ENCODE peak calls at places on chromosomes 16 and 17, in five cellular contexts. X, K, C, F and D are unnamed samples.

GRCh38 chr17:82036634-82037112 is 824 bp downstream of the DCXR start:
- DNase-seq in X (no peak), K (no peak), C (no peak), F (no peak), D (no peak)

GRCh38 chr16:83402969-83403368 is 404.8 kb upstream of the HSBP1 start:
- DNase-seq in X (no peak), K (no peak), C (no peak), F (no peak), D (no peak)

GRCh38 chr16:3085868-3086595 is 13.1 kb downstream of the ZSCAN10 start:
- DNase-seq in X (no peak), K (no peak), C (no peak), F (no peak), D (no peak)

GRCh38 chr16:68379472-68380347 is 68.6 kb downstream of the SMPD3 start:
- DNase-seq in X (no peak), K (no peak), C (no peak), F (no peak), D (no peak)

GRCh38 chr17:69524854-69525253 is 110.4 kb downstream of the MAP2K6 start:
- DNase-seq in X (no peak), K (no peak), C (no peak), F (no peak), D (peak)

GRCh38 chr17:55259684-55260111 is 5.1 kb upstream of the HLF start:
- DNase-seq in X (no peak), K (no peak), C (no peak), F (no peak), D (no peak)

GRCh38 chr17:1561420-1562177 is 993 bp downstream of the PITPNA start:
- DNase-seq in X (no peak), K (no peak), C (peak), F (no peak), D (no peak)

GRCh38 chr16:27703545-27703944 is 153.6 kb downstream of the KATNIP start:
- DNase-seq in X (no peak), K (no peak), C (no peak), F (no peak), D (no peak)

GRCh38 chr17:50117202-50118040 is 12.5 kb downstream of the SAMD14 start:
- DNase-seq in X (peak), K (no peak), C (peak), F (no peak), D (peak)

GRCh38 chr17:67390646-67391480 is 13.8 kb downstream of the PITPNC1 start:
- DNase-seq in X (peak), K (peak), C (no peak), F (no peak), D (peak)

GRCh38 chr17:6475411-6475810 is 31.2 kb downstream of the PIMREG start:
- DNase-seq in X (no peak), K (no peak), C (no peak), F (no peak), D (no peak)

GRCh38 chr16:28883221-28883996 is 5.1 kb downstream of the ATP2A1 start:
- DNase-seq in X (no peak), K (no peak), C (no peak), F (no peak), D (no peak)

GRCh38 chr16:49608801-49609200 is 235.2 kb downstream of the C16orf78 start:
- DNase-seq in X (peak), K (no peak), C (no peak), F (no peak), D (no peak)

GRCh38 chr16:57627184-57627871 is 1.1 kb upstream of the ADGRG1 start:
- DNase-seq in X (peak), K (no peak), C (no peak), F (no peak), D (peak)

GRCh38 chr17:20203761-20204263 is 194.7 kb downstream of the SPECC1 start:
- DNase-seq in X (no peak), K (peak), C (no peak), F (no peak), D (no peak)

GRCh38 chr17:42276359-42276608 is at the start of gene STAT5B:
- DNase-seq in X (no peak), K (no peak), C (peak), F (no peak), D (peak)

GRCh38 chr17:8310601-8311123 is 621 bp downstream of the ARHGEF15 start:
- DNase-seq in X (no peak), K (no peak), C (no peak), F (no peak), D (no peak)

GRCh38 chr17:41734139-41734948 is at the start of gene HAP1:
- DNase-seq in X (no peak), K (no peak), C (no peak), F (peak), D (peak)

GRCh38 chr16:56600398-56600999 is 7.9 kb upstream of the MT2A start:
- DNase-seq in X (peak), K (no peak), C (peak), F (no peak), D (peak)

GRCh38 chr17:48153711-48154642 is 46.4 kb downstream of the SNX11 start:
- DNase-seq in X (peak), K (no peak), C (peak), F (no peak), D (peak)

GRCh38 chr17:68196394-68197090 is 51.3 kb upstream of the AMZ2 start:
- DNase-seq in X (no peak), K (no peak), C (no peak), F (no peak), D (no peak)

GRCh38 chr17:42682400-42683384 is at the start of gene CNTNAP1:
- DNase-seq in X (peak), K (no peak), C (no peak), F (no peak), D (peak)

GRCh38 chr16:8929086-8929748 is 34.5 kb downstream of the USP7 start:
- DNase-seq in X (no peak), K (peak), C (no peak), F (no peak), D (no peak)

GRCh38 chr17:82841921-82842596 is 2.2 kb upstream of the ZNF750 start:
- DNase-seq in X (no peak), K (no peak), C (no peak), F (no peak), D (no peak)

GRCh38 chr17:59470624-59471297 is 94.6 kb upstream of the DHX40 start:
- DNase-seq in X (no peak), K (no peak), C (no peak), F (no peak), D (no peak)

GRCh38 chr17:50078430-50078829 is 16.7 kb upstream of the PDK2 start:
- DNase-seq in X (no peak), K (no peak), C (no peak), F (no peak), D (no peak)

GRCh38 chr17:44598932-44599297 is 41.6 kb downstream of the FZD2 start:
- DNase-seq in X (no peak), K (no peak), C (no peak), F (no peak), D (no peak)
- TF ChIP-seq POLR2A in X (no peak), K (no peak), C (no peak), F (no peak), D (no peak)

DNA sequence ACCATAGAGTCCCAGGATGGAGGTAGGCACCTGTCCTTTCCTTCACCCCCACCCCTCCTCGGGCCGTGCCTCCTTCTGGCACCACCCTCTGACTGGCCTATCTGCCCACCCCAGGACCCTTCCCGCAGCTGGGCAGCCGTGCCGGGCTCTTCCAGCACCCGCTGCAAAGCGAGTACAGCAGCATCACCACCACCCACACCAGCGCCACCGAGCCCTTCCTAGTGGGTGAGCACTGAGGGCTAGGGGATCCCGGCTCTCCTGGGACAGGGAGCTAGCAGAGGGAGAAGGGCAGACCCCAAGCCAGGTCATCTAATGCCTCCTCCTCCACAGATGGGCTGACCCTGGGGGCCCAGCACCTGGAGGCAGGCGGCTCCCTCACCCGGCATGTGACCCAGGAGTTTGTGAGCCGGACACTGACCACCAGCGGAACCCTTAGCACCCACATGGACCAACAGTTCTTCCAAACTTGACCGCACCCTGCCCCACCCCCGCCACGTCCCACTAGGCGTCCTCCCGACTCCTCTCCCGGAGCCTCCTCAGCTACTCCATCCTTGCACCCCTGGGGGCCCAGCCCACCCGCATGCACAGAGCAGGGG is 7.8 kb downstream of the GALK1 start:
- DNase-seq in X (no peak), K (no peak), C (no peak), F (no peak), D (no peak)
- TF ChIP-seq KDM1A in X (no peak), K (no peak), C (no peak), F (no peak), D (no peak)

GRCh38 chr16:5325932-5326331 is 228.3 kb upstream of the EEF2KMT start:
- DNase-seq in X (no peak), K (no peak), C (no peak), F (no peak), D (no peak)

GRCh38 chr16:5326395-5326794 is 228.8 kb upstream of the EEF2KMT start:
- DNase-seq in X (no peak), K (no peak), C (no peak), F (no peak), D (no peak)

GRCh38 chr16:5323742-5324141 is 226.1 kb upstream of the EEF2KMT start:
- DNase-seq in X (no peak), K (no peak), C (no peak), F (no peak), D (no peak)

GRCh38 chr16:5330058-5330457 is 232.5 kb upstream of the EEF2KMT start:
- DNase-seq in X (no peak), K (no peak), C (no peak), F (no peak), D (no peak)

DNA sequence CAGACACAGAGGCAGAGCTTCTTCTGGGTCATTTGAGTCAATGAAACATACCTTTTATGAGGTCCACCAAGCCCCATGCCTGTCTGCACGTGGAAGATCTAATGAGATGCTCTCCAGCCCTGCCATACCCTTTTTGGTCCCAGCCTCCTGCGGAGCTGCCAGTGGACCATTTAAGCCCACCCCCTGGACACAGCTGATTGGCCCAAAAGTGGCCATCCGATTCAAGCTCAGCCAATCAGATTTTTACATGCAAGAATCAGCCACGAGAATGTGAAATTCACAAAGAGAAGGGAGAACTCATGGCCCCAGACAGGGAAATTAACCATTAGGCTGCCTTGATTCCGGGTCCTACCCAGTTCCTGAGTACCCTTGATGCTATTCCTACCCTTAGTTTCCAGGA is 231.0 kb upstream of the EEF2KMT start:
- DNase-seq in X (no peak), K (no peak), C (peak), F (no peak), D (no peak)
- TF ChIP-seq POLR2A in X (no peak), K (no peak), C (no peak), F (no peak), D (no peak)

DNA sequence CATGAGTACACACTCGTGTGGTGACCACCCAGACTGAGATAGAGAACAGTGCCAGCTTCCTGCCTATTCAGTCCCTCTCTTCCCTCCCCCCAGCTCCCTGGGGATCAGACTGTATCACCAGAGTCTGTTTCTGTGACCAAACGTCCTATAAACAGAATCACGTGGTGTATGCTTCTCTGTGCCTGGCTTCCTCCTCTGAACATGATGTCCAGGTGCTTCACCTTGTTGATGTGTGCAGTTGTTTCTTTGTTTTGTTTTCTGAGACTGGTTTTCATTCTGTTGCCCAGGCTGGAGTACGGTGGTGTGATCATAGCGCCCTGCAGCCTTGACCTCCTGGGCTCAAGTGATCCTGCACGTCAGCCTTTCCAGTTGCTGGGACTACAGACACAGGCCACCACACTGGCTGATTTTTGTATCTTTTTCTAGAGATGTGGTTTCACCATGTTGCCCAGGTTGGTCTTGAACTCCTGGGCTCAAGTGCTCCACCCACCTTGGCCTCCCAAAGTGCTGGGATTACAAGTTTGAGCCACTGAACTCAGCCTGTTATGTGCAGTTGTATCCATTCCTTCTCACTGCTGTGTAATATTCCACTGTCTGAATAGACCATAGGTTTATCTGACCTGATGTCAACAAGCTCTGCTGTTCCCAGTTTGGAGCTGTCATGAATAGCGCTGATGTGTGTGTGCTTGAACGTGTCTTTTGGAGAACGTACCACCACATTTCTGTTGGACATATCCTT is 28.9 kb upstream of the PRM1 start:
- DNase-seq in X (peak), K (peak), C (no peak), F (no peak), D (no peak)
- TF ChIP-seq KDM1A in X (peak), K (no peak), C (no peak), F (no peak), D (no peak)

GRCh38 chr16:4860727-4861342 is 13.6 kb downstream of the UBN1 start:
- DNase-seq in X (no peak), K (no peak), C (no peak), F (no peak), D (no peak)
- TF ChIP-seq POLR2A in X (no peak), K (no peak), C (no peak), F (no peak), D (no peak)

GRCh38 chr16:88622125-88622524 is 16.2 kb upstream of the IL17C start:
- DNase-seq in X (no peak), K (no peak), C (no peak), F (no peak), D (no peak)

GRCh38 chr16:88618956-88619667 is 19.3 kb upstream of the IL17C start:
- DNase-seq in X (no peak), K (no peak), C (no peak), F (no peak), D (no peak)

GRCh38 chr16:88617268-88618031 is 20.9 kb upstream of the IL17C start:
- DNase-seq in X (no peak), K (no peak), C (peak), F (no peak), D (no peak)

GRCh38 chr16:88618182-88618955 is 20.0 kb upstream of the IL17C start:
- DNase-seq in X (peak), K (no peak), C (no peak), F (no peak), D (no peak)

DNA sequence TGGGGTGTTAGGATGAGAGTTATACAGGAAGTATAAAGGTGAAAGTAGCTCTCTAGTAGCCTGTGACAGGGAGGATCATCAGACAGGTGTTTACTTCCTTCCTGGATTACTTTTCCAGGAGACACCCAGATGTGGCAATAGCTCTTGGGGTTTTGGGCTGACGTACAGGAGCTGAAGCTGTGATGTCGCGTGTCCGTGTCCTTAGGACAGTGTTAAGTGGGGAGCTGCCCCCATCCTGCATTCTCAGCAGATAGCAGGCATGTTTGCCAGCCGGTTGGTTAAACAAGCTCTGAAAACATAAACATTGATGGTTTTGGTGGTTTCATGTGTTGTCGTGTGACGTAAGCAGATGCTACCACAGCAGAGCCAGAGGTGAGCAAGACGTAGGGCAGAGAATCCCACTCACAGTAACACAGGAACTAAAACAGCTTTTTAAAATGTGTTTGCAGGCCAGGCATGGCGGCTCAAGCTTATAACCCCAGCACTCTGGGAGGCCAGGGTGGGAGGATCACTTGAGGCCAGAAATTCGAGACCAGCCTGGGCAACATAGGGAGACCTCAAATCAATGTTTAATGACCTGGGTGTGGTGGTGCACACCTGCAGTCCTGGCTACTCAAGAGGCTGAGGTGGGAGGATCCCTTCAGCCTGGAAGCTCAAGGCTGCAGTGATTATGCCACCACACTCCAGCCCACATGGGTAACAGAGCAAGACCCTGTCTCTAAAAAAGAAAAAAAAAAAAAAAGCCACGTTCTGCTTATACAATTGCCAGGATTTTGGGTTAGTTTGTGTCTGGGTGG is 18.3 kb upstream of the IL17C start:
- DNase-seq in X (no peak), K (no peak), C (no peak), F (no peak), D (no peak)
- TF ChIP-seq KDM1A in X (no peak), K (no peak), C (no peak), F (no peak), D (no peak)

GRCh38 chr16:85838381-85838780 is 38.9 kb downstream of the COX4I1 start:
- DNase-seq in X (no peak), K (no peak), C (no peak), F (no peak), D (no peak)
- TF ChIP-seq POLR2A in X (no peak), K (no peak), C (no peak), F (no peak), D (no peak)

GRCh38 chr17:40304464-40304863 is 4.5 kb upstream of the RARA start:
- DNase-seq in X (no peak), K (no peak), C (no peak), F (no peak), D (no peak)

GRCh38 chr17:40306395-40306794 is 2.6 kb upstream of the RARA start:
- DNase-seq in X (no peak), K (no peak), C (no peak), F (no peak), D (no peak)

GRCh38 chr17:40301315-40301714 is 7.7 kb upstream of the RARA start:
- DNase-seq in X (no peak), K (no peak), C (no peak), F (no peak), D (peak)

GRCh38 chr17:40303706-40304450 is 5.1 kb upstream of the RARA start:
- DNase-seq in X (no peak), K (no peak), C (no peak), F (no peak), D (no peak)

GRCh38 chr17:40303009-40303657 is 5.8 kb upstream of the RARA start:
- DNase-seq in X (peak), K (no peak), C (peak), F (no peak), D (peak)
- TF ChIP-seq KDM1A in X (no peak), K (no peak), C (no peak), F (no peak), D (no peak)